ENCODE peak calls at places on chromosome 9, in five cellular contexts. J is astrocyte, N is mesendoderm, U is adrenal gland, D is sigmoid colon. A is an unnamed sample. For H3K4me1, the result is how much of the 10 kb centered on the place peaks cover.

GRCh38 chr9:9122230-9122875 is 1322.8 kb upstream of the DMAC1 start:
- DNase-seq in J (no peak), N (no peak), U (no peak), D (no peak), A (no peak)

GRCh38 chr9:33795281-33795680 is at the start of gene PRSS3:
- DNase-seq in J (no peak), N (peak), U (no peak), D (no peak), A (no peak)

GRCh38 chr9:15370496-15371464 is 51.9 kb upstream of the SNAPC3 start:
- DNase-seq in J (peak), N (peak), U (no peak), D (no peak), A (no peak)

GRCh38 chr9:68997676-68998075 is 16.2 kb downstream of the PRKACG start:
- DNase-seq in J (no peak), N (no peak), U (no peak), D (no peak), A (no peak)

GRCh38 chr9:123251741-123252140 is 16.6 kb downstream of the STRBP start:
- DNase-seq in J (no peak), N (no peak), U (no peak), D (no peak), A (no peak)

GRCh38 chr9:36963356-36963755 is 70.7 kb downstream of the PAX5 start:
- DNase-seq in J (no peak), N (no peak), U (no peak), D (no peak), A (no peak)

GRCh38 chr9:135410831-135411473 is 68.6 kb upstream of the PPP1R26 start:
- DNase-seq in J (no peak), N (peak), U (no peak), D (no peak), A (no peak)

GRCh38 chr9:2570615-2571479 is 50.7 kb upstream of the VLDLR start:
- DNase-seq in J (peak), N (peak), U (peak), D (peak), A (peak)

GRCh38 chr9:96382175-96382574 is 1.3 kb downstream of the SLC35D2 start:
- DNase-seq in J (no peak), N (no peak), U (no peak), D (no peak), A (no peak)

GRCh38 chr9:69674741-69675438 is 2.7 kb upstream of the APBA1 start:
- DNase-seq in J (peak), N (no peak), U (no peak), D (no peak), A (no peak)

GRCh38 chr9:108704156-108704852 is 151.5 kb downstream of the ACTL7B start:
- DNase-seq in J (peak), N (peak), U (no peak), D (no peak), A (no peak)

GRCh38 chr9:81737871-81738507 is 48.6 kb upstream of the TLE1 start:
- DNase-seq in J (peak), N (peak), U (peak), D (no peak), A (no peak)

GRCh38 chr9:108130896-108131295 is 641.3 kb upstream of the KLF4 start:
- DNase-seq in J (no peak), N (no peak), U (no peak), D (no peak), A (no peak)

GRCh38 chr9:130874783-130875182 is 21.8 kb downstream of the QRFP start:
- DNase-seq in J (no peak), N (no peak), U (no peak), D (no peak), A (no peak)

GRCh38 chr9:126033956-126034355 is 286.8 kb downstream of the PBX3 start:
- DNase-seq in J (no peak), N (no peak), U (no peak), D (no peak), A (no peak)

GRCh38 chr9:131873891-131874440 is 134.1 kb upstream of the RAPGEF1 start:
- DNase-seq in J (no peak), N (no peak), U (no peak), D (no peak), A (no peak)

GRCh38 chr9:127123239-127123935 is 952 bp upstream of the ANGPTL2 start:
- DNase-seq in J (no peak), N (no peak), U (peak), D (peak), A (no peak)

GRCh38 chr9:38046669-38047300 is 22.2 kb downstream of the SHB start:
- DNase-seq in J (peak), N (peak), U (peak), D (no peak), A (no peak)

GRCh38 chr9:94903961-94904421 is 177.5 kb downstream of the AOPEP start:
- DNase-seq in J (peak), N (no peak), U (no peak), D (no peak), A (no peak)

GRCh38 chr9:123059472-123060220 is 26.2 kb downstream of the GPR21 start:
- DNase-seq in J (no peak), N (no peak), U (no peak), D (no peak), A (no peak)

GRCh38 chr9:21831841-21832509 is 29.5 kb downstream of the MTAP start:
- DNase-seq in J (peak), N (peak), U (no peak), D (no peak), A (no peak)
- H3K4me1 ChIP-seq in J (under half), N (under half), U (under half), D (under half), A (under half)

GRCh38 chr9:89309166-89309565 is 1.8 kb upstream of the CKS2 start:
- DNase-seq in J (no peak), N (peak), U (no peak), D (no peak), A (no peak)
- H3K27ac ChIP-seq in J (no peak), N (no peak), U (no peak), D (peak), A (peak)

GRCh38 chr9:112863781-112864180 is 26.9 kb downstream of the SLC46A2 start:
- DNase-seq in J (no peak), N (no peak), U (no peak), D (no peak), A (no peak)

GRCh38 chr9:112866662-112867274 is 23.9 kb downstream of the SLC46A2 start:
- DNase-seq in J (no peak), N (peak), U (no peak), D (no peak), A (no peak)

GRCh38 chr9:112863214-112863613 is 27.5 kb downstream of the SLC46A2 start:
- DNase-seq in J (no peak), N (no peak), U (no peak), D (peak), A (no peak)

GRCh38 chr9:112864982-112865381 is 25.7 kb downstream of the SLC46A2 start:
- DNase-seq in J (no peak), N (no peak), U (no peak), D (no peak), A (no peak)

DNA sequence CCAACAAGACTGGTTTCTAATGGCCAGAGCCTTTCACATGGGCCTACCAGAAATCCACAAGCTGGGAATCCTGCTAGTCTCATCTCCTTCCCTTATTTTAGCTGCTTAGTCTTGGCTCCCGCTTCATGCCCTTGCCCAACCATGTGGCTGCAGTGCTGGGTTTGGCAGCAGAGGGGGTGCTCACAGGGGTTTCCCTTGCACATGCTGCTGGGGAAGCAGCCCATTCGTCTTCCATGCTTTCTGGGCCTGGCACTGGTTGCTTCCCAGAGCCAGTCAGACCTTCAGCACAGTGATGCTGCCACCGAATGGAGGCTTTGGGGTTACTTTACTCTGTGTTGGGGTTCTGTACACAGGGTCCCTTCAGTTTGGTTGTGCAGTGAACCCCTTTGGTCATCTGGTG is 26.3 kb downstream of the SLC46A2 start:
- DNase-seq in J (no peak), N (peak), U (no peak), D (no peak), A (no peak)
- H3K4me1 ChIP-seq in J (under half), N (under half), U (under half), D (under half), A (under half)

GRCh38 chr9:138076650-138077009 is 199.0 kb downstream of the CACNA1B start:
- DNase-seq in J (no peak), N (no peak), U (no peak), D (no peak), A (no peak)
- H3K27ac ChIP-seq in J (no peak), N (no peak), U (no peak), D (no peak), A (no peak)

DNA sequence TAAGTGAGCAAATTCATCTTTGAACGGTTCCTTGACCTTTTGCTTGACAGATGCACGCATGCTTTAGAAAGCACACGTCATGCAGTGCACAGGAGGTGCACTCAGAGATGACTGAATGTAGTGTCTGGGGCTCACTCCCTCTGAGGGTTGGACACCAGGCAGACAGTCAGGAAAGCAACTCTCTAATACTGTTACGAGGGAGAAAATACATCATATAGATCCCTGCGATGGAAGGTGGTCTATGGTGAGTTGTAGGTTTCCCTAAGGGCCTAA is 16.5 kb upstream of the PHF19 start:
- DNase-seq in J (peak), N (no peak), U (peak), D (no peak), A (no peak)
- H3K4me1 ChIP-seq in J (under half), N (under half), U (under half), D (under half), A (half or more)

GRCh38 chr9:134335490-134336173 is 9.4 kb downstream of the RXRA start:
- DNase-seq in J (no peak), N (no peak), U (peak), D (no peak), A (no peak)

GRCh38 chr9:134333234-134333873 is 7.1 kb downstream of the RXRA start:
- DNase-seq in J (no peak), N (no peak), U (peak), D (no peak), A (no peak)

GRCh38 chr9:134333874-134334581 is 7.8 kb downstream of the RXRA start:
- DNase-seq in J (no peak), N (no peak), U (no peak), D (no peak), A (no peak)

GRCh38 chr9:134336174-134336705 is 10.0 kb downstream of the RXRA start:
- DNase-seq in J (no peak), N (no peak), U (no peak), D (no peak), A (no peak)

DNA sequence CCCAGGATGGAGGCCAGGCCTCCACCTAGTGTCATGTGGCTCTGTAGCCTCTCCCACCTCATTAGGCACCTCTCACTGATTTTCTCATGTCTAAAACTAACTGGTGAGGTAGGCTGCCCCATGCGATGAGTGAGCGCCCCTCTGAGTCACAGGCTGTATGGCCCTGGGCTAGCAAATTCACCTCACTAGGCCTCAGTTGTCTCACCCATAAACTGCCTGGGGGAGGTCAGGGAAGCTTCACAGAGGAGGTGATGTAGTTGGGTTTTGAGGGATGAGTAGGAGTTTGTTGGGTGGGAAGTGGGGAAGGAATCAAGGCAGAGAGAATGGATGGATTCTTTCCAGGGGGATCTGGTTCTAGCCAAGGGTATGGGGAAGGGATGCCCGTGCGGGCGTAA is 8.8 kb downstream of the RXRA start:
- DNase-seq in J (no peak), N (no peak), U (no peak), D (no peak), A (no peak)
- H3K27ac ChIP-seq in J (no peak), N (no peak), U (no peak), D (no peak), A (no peak)

GRCh38 chr9:35792044-35792813 is 838 bp downstream of the NPR2 start:
- DNase-seq in J (no peak), N (no peak), U (no peak), D (no peak), A (no peak)

GRCh38 chr9:35790025-35790384 is 1.4 kb upstream of the NPR2 start:
- DNase-seq in J (no peak), N (no peak), U (no peak), D (no peak), A (no peak)

GRCh38 chr9:35789541-35789940 is 1.9 kb upstream of the NPR2 start:
- DNase-seq in J (no peak), N (no peak), U (no peak), D (no peak), A (no peak)

GRCh38 chr9:35791321-35791921 is at the start of gene NPR2:
- DNase-seq in J (no peak), N (peak), U (peak), D (peak), A (no peak)

DNA sequence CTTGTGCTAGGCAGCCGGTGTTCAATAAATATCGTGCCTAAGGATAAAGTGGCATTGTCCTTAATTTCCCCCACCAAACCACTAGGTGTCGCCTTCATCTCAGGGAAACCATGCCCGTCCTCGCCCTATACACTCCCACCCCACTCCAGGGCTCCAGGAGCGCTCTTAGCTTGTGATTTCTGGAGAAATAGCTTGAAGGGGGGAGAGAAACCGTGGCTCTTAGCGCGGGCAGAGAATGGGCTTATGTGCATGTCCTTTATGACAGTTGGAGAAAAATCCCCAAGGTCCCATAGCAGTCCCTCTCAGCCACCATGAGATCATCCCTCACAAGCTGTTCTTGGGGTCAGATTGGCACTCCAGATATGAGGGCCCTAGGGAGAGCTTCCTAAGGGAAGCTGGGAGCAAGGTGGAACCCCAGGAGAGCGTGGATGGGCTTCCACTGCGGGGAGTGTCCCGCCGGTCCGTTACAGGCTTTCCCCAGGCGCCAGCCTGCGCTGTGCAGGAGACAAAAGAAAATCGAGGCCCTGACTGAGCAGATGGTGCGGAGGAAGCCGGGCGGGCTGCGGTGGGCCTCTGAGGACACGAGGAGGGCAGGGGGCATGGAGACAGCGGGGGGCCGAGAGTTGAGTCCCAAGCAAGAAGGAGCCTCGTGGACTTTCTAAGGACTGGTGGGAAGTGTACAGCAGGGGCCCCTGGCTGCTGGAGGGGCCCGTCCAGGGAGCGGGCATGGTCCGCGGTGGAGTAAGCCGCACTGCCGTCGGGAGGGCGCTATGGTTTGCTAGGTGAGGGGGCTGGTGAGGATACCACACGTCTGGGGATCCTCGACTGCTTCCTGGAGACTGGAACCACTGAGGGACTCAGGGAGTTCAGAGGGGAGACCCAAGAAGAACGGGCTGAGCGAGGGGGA is 753 bp upstream of the NPR2 start:
- DNase-seq in J (peak), N (peak), U (peak), D (peak), A (peak)
- H3K4me1 ChIP-seq in J (under half), N (under half), U (under half), D (under half), A (under half)

GRCh38 chr9:93114984-93115335 is 18.9 kb downstream of the CARD19 start:
- DNase-seq in J (no peak), N (no peak), U (no peak), D (no peak), A (no peak)
- H3K27ac ChIP-seq in J (no peak), N (no peak), U (no peak), D (no peak), A (no peak)

DNA sequence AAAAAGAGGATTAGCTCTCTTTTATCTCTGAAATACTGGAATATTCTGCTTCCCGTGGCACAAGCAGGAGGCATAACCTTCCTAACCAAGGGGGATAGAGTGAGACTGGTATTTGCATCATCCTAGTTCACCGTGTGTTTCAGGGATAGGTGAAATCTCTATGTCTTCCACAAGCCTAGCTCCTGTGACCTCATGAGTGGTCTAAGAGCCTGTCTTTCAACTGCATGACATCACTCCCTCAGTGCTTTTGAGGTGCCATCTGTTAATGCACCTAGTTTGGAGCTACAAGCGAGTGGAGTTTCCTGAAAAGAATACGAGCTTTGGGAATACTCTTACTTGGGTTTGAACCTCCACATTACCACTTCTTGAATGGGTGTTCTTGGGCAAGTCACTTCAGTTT is 181.8 kb downstream of the PAPPA start:
- DNase-seq in J (no peak), N (no peak), U (no peak), D (no peak), A (no peak)
- H3K4me1 ChIP-seq in J (under half), N (under half), U (under half), D (under half), A (under half)